ENCODE peak calls at places on chromosomes 13 and 19, in four cellular contexts. X, E, K and N are unnamed samples.

GRCh38 chr13:26058704-26059103 is 6.9 kb upstream of the SHISA2 start:
- DNase-seq in E (no peak), K (no peak), X (no peak), N (no peak)

GRCh38 chr19:367963-368623 is 23.5 kb upstream of the MIER2 start:
- DNase-seq in X (no peak), E (no peak), K (no peak), N (no peak)

GRCh38 chr13:93794197-93794885 is 567.7 kb downstream of the GPC6 start:
- DNase-seq in X (no peak), E (no peak), K (peak; percentile 5), N (no peak)

GRCh38 chr13:99299545-99300341 is 7.5 kb downstream of the GPR183 start:
- DNase-seq in X (no peak), K (no peak), E (no peak), N (no peak)

GRCh38 chr19:17183271-17183757 is 31.8 kb upstream of the USE1 start:
- DNase-seq in E (no peak), K (no peak), X (no peak), N (no peak)

GRCh38 chr13:82115391-82115790 is 1766.9 kb downstream of the SLITRK1 start:
- DNase-seq in K (no peak), X (no peak), E (no peak), N (no peak)

GRCh38 chr19:47447470-47448359 is 24.0 kb downstream of the SLC8A2 start:
- DNase-seq in X (no peak), E (no peak), K (peak; percentile 15), N (no peak)

GRCh38 chr19:38216785-38217746 is 7.0 kb downstream of the DPF1 start:
- DNase-seq in K (no peak), X (no peak), E (no peak), N (no peak)

GRCh38 chr13:32932376-32932775 is 83.8 kb upstream of the KL start:
- DNase-seq in E (no peak), X (no peak), K (no peak), N (peak; percentile 28)

GRCh38 chr13:97339019-97339988 is 94.7 kb upstream of the RAP2A start:
- DNase-seq in K (peak; percentile 76), X (peak; percentile 75), E (peak; percentile 95), N (peak; percentile 82)

GRCh38 chr19:35869327-35870123 is 1.2 kb downstream of the APLP1 start:
- DNase-seq in X (no peak), K (peak; percentile 72), E (no peak), N (no peak)

GRCh38 chr19:48752511-48753365 is at the start of gene FUT1:
- DNase-seq in E (no peak), X (no peak), K (no peak), N (no peak)

GRCh38 chr13:66623129-66623528 is 607.0 kb downstream of the PCDH9 start:
- DNase-seq in E (no peak), K (no peak), X (no peak), N (no peak)

GRCh38 chr13:113446488-113446854 is 6.8 kb downstream of the ADPRHL1 start:
- DNase-seq in K (no peak), E (no peak), X (no peak), N (no peak)

GRCh38 chr13:113449693-113450347 is 3.5 kb downstream of the ADPRHL1 start:
- DNase-seq in K (no peak), X (no peak), E (no peak), N (no peak)

GRCh38 chr13:113448545-113448884 is 4.8 kb downstream of the ADPRHL1 start:
- DNase-seq in E (no peak), K (no peak), X (no peak), N (no peak)

GRCh38 chr13:113447596-113447995 is 5.7 kb downstream of the ADPRHL1 start:
- DNase-seq in K (no peak), X (no peak), E (no peak), N (no peak)

DNA sequence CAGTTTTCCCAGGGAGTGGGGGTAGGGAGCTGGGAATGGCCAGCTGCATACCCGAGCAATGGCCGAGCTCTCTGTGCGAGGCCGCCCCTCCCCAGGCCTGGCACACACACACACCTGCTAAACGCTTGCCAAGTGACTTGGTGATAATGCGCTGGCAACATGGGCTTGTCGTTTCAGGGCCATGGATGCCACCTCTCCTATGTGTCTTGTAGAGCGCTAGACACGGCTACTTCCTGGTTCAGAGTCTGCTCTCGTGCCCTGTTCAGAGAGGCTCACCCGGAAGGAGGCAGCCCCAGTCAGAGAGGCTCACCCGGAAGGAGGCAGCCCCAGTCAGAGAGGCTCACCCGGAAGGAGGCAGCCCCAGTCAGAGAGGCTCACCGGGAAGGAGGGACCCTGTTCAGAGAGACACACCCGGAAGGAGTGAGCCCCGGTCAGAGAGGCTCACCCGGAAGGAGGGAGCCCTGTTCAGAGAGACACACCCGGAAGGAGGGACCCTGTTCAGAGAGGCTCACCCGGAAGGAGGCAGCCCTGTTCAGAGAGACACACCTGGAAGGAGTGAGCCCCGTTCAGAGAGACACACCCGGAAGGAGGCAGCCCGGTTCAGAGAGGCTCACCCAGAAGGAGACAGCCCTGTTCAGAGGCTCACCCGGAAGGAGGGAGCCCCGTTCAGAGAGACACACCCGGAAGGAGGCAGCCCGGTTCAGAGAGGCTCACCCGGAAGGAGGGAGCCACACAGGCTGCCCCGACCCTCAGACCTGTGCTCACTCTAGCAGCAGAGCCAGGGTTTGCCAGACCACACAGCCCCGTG is 4.2 kb downstream of the ADPRHL1 start:
- DNase-seq in X (no peak), K (no peak), E (no peak), N (no peak)
- H3K4me3 ChIP-seq in X (no peak overlapping the region), K (no peak overlapping the region), E (no peak overlapping the region), N (peak overlapping the region; percentile 30)

GRCh38 chr13:113204378-113204734 is 4.1 kb downstream of the PCID2 start:
- DNase-seq in K (no peak), E (no peak), X (no peak), N (no peak)
- H3K4me3 ChIP-seq in K (no peak overlapping the region), E (no peak overlapping the region), X (no peak overlapping the region), N (no peak overlapping the region)

DNA sequence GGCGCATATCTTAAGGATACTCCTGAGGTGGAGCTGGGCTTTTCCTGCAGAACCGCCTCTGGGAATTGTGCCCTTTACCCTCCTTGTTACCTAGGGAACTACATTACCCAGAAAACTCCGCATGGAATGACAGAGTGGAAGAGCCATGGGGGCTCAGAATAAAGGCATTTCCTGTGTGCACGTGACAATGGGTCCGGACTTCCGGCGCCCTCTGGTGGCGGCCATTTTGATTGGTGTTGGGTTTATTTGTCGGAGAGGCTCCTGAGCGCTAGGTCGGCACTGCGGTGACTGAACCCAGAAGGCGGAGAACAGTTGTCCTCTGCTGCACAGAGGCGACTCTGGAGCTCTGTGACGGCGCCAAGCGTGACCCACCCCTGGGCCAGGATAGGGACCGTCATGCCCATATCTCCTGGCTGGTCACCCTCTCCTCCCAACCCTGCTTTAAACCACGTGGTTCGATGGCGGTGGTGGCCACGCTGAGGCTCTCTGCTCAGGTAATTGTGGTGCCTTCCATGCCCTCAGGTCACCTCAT is at the start of gene ZNF587B:
- DNase-seq in X (no peak), K (peak; percentile 77), E (peak; percentile 27), N (no peak)
- H3K4me3 ChIP-seq in X (peak within 1 kb of the TSS; percentile 46), K (peak within 1 kb of the TSS; percentile 55), E (peak within 1 kb of the TSS; percentile 69), N (peak within 1 kb of the TSS; percentile 14)

DNA sequence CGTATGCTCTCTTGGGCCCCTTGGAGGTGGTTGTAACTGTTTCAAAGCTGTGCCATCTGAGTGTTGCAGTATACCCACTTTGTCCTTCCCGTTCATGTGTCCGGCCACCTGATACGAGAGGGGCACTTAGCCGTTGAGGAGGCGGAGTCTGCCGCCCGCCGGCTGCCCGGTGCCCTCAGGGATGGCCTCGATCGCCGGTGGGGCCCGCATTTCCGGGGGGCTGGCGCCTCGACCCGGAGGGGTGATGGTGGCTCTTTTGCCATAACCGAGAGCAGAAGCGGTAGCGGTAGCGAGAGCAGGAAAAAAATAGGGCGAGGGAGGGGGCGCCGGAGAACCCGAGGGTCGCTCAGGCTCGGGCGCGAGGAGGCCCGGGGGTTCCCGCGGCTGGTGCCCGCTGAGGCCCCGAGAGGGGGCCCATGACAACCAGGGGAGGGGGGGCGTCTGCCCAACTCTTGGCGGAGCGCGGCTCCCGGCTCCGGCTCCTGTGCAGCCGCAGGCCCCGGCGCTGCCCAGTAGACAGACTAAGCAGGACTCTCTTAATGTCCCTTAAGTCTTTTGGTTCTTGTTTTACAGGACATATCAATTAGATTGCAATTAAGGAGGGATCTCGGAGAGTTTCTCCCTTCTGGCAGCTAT is 342.7 kb upstream of the SGCG start:
- DNase-seq in E (no peak), K (no peak), X (no peak), N (no peak)
- H3K4me3 ChIP-seq in E (no peak overlapping the region), K (peak overlapping the region; percentile 5), X (no peak overlapping the region), N (no peak overlapping the region)

DNA sequence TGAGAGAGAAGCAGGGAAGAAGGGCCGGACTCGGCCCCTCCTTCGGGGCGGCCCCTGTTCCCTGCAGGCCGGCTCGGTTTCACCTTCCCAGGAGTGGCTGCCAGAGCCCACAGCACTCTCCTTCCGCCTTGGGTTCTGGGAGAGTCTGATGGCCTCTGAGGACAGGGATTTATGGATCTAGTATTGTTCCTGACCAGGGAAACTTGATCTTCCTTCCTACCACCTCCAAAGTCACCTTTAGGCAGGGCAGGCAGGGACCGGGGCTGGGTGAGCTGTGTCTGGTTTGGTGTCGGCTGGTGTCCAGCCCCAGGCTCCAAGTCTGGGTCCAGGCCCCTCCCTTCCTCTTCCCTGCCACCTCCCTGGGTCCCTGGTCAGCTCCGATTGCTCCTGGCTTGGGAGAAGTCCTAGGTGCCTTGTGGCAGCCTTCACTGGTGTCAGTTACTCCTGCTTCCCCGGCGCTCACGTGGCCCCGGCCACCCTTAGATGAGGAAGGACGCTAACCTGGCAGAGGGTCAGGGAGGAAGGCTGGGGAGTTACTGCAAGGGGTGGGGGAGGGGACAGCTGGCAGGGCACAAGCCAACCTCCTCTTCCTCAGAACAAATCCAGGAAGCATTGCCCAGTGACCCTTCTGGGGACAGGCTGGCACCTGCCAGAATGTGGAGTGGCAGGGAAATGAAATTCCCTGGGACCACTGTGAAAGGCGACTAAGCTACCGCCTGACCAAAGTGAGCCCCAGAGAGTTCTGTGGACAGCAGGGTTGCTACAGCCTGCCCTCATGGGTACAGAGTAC is 18.8 kb downstream of the RFX1 start:
- DNase-seq in K (no peak), X (no peak), E (no peak), N (no peak)
- H3K4me3 ChIP-seq in K (no peak overlapping the region), X (no peak overlapping the region), E (no peak overlapping the region), N (no peak overlapping the region)

GRCh38 chr19:11151181-11151580 is 4.4 kb downstream of the SPC24 start:
- DNase-seq in E (no peak), X (no peak), K (peak; percentile 84), N (no peak)

GRCh38 chr19:11154683-11155047 is 917 bp downstream of the SPC24 start:
- DNase-seq in E (no peak), K (no peak), X (no peak), N (no peak)

GRCh38 chr19:11152318-11153062 is 3.1 kb downstream of the SPC24 start:
- DNase-seq in K (peak; percentile 71), E (no peak), X (no peak), N (no peak)

GRCh38 chr19:11159598-11160001 is 4.0 kb upstream of the SPC24 start:
- DNase-seq in E (no peak), X (no peak), K (no peak), N (no peak)

GRCh38 chr19:11155373-11156120 is at the start of gene SPC24:
- DNase-seq in X (peak; percentile 91), E (peak; percentile 98), K (peak; percentile 98), N (peak; percentile 95)
- H3K4me3 ChIP-seq in X (peak within 1 kb of the TSS; percentile 77), E (peak within 1 kb of the TSS; percentile 92), K (peak within 1 kb of the TSS; percentile 71), N (peak within 1 kb of the TSS; percentile 62)